ENCODE peak calls at places on chromosomes 7 and 10, in five cellular contexts. U is T-helper 17 cell, A is mucosa of descending colon, Q is mesothelial cell of epicardium, D is NAMALWA. Y is an unnamed sample.

GRCh38 chr7:44565097-44565794 is 8.5 kb downstream of the DDX56 start:
- DNase-seq in D (peak; percentile 80), U (peak; percentile 40), Q (no peak), A (peak; percentile 75), Y (peak; percentile 52)

GRCh38 chr7:48180981-48181380 is 9.7 kb downstream of the ABCA13 start:
- DNase-seq in U (no peak), D (no peak), A (no peak), Q (no peak), Y (no peak)

GRCh38 chr7:148997497-148997896 is 30.8 kb downstream of the PDIA4 start:
- DNase-seq in D (no peak), A (no peak), Q (no peak), U (no peak), Y (no peak)

GRCh38 chr10:98314577-98315284 is 46.7 kb upstream of the LOXL4 start:
- DNase-seq in Q (no peak), U (no peak), D (no peak), A (no peak), Y (no peak)

GRCh38 chr7:101362334-101363195 is at the start of gene COL26A1:
- DNase-seq in A (peak; percentile 53), U (no peak), D (no peak), Q (peak; percentile 49), Y (no peak)

GRCh38 chr10:98795467-98795866 is 348.7 kb upstream of the HPS1 start:
- DNase-seq in A (no peak), Q (no peak), U (no peak), D (no peak), Y (no peak)

GRCh38 chr7:80604436-80604835 is 34.0 kb upstream of the CD36 start:
- DNase-seq in U (no peak), A (no peak), D (no peak), Q (no peak), Y (no peak)

GRCh38 chr10:122476034-122476695 is 14.8 kb downstream of the HTRA1 start:
- DNase-seq in D (no peak), A (no peak), U (no peak), Q (no peak), Y (no peak)

GRCh38 chr7:7746419-7746818 is 28.0 kb upstream of the RPA3 start:
- DNase-seq in A (no peak), U (no peak), D (no peak), Q (no peak), Y (no peak)

GRCh38 chr10:118939216-118940007 is 90.1 kb upstream of the NANOS1 start:
- DNase-seq in D (no peak), A (no peak), U (no peak), Q (no peak), Y (no peak)

GRCh38 chr10:81248846-81249245 is 626.1 kb upstream of the NRG3 start:
- DNase-seq in D (peak; percentile 1), A (no peak), Q (no peak), U (no peak), Y (no peak)

GRCh38 chr10:485776-486572 is 203.5 kb downstream of the DIP2C start:
- DNase-seq in Q (no peak), D (no peak), U (no peak), A (no peak), Y (no peak)

GRCh38 chr10:3791974-3792633 is 7.1 kb upstream of the KLF6 start:
- DNase-seq in D (no peak), Q (no peak), A (no peak), U (no peak), Y (no peak)

GRCh38 chr7:29196191-29196590 is 1.6 kb downstream of the CHN2 start:
- DNase-seq in U (no peak), Q (no peak), D (no peak), A (no peak), Y (no peak)

GRCh38 chr7:43516581-43517342 is 66.1 kb upstream of the STK17A start:
- DNase-seq in D (no peak), A (no peak), Q (no peak), U (no peak), Y (no peak)

GRCh38 chr10:13990392-13990805 is 340.3 kb downstream of the FRMD4A start:
- DNase-seq in U (no peak), Q (no peak), D (no peak), A (no peak), Y (no peak)

GRCh38 chr10:22537810-22538209 is 176.6 kb downstream of the PIP4K2A start:
- DNase-seq in D (no peak), Q (no peak), U (no peak), A (no peak), Y (no peak)

GRCh38 chr7:138935438-138936079 is 45.6 kb downstream of the KIAA1549 start:
- DNase-seq in U (no peak), Q (no peak), A (no peak), D (no peak), Y (no peak)

GRCh38 chr7:19248681-19249080 is 103.5 kb upstream of the FERD3L start:
- DNase-seq in D (no peak), U (no peak), A (no peak), Q (no peak), Y (no peak)

GRCh38 chr7:24883632-24884013 is 96.4 kb downstream of the OSBPL3 start:
- DNase-seq in U (no peak), D (no peak), Q (no peak), A (no peak), Y (no peak)

GRCh38 chr10:8069627-8070026 is 15.1 kb downstream of the GATA3 start:
- DNase-seq in Q (no peak), U (no peak), A (no peak), D (no peak), Y (no peak)

GRCh38 chr10:58157076-58157766 is 110.5 kb downstream of the IPMK start:
- DNase-seq in U (no peak), A (no peak), D (no peak), Q (no peak), Y (no peak)

GRCh38 chr10:114925675-114926204 is 12.3 kb upstream of the TRUB1 start:
- DNase-seq in Q (no peak), D (peak; percentile 23), U (no peak), A (no peak), Y (no peak)

GRCh38 chr10:130020651-130021372 is 56.7 kb upstream of the EBF3 start:
- DNase-seq in U (no peak), A (no peak), D (no peak), Q (no peak), Y (no peak)

GRCh38 chr10:113648478-113648877 is 15.4 kb downstream of the NRAP start:
- DNase-seq in U (no peak), Q (no peak), D (no peak), A (no peak), Y (no peak)

GRCh38 chr7:108109216-108109908 is 20.8 kb downstream of the LAMB4 start:
- DNase-seq in U (no peak), Q (no peak), A (no peak), D (peak; percentile 59), Y (no peak)

GRCh38 chr10:70648427-70648826 is 23.9 kb upstream of the ADAMTS14 start:
- DNase-seq in Q (no peak), D (peak; percentile 11), A (no peak), U (no peak), Y (no peak)

GRCh38 chr10:34918060-34918840 is 103.2 kb upstream of the PARD3 start:
- DNase-seq in Q (no peak), U (no peak), D (no peak), A (no peak), Y (no peak)

GRCh38 chr10:78602201-78602917 is 466.4 kb upstream of the ZMIZ1 start:
- DNase-seq in U (no peak), A (no peak), Q (no peak), D (no peak), Y (no peak)

GRCh38 chr10:116688241-116688711 is 54.1 kb downstream of the HSPA12A start:
- DNase-seq in A (no peak), D (no peak), U (no peak), Q (no peak), Y (peak; percentile 31)

GRCh38 chr7:50206521-50207250 is 97.8 kb upstream of the IKZF1 start:
- DNase-seq in D (no peak), A (peak; percentile 65), Q (no peak), U (no peak), Y (no peak)

GRCh38 chr7:100759357-100760171 is 26.2 kb downstream of the ZAN start:
- DNase-seq in A (no peak), Q (no peak), D (no peak), U (no peak), Y (no peak)

GRCh38 chr7:4143006-4143405 is 539.1 kb upstream of the FOXK1 start:
- DNase-seq in A (no peak), D (no peak), U (no peak), Q (no peak), Y (no peak)

GRCh38 chr7:12403287-12404181 is at the start of gene VWDE:
- DNase-seq in Q (peak; percentile 33), U (peak; percentile 18), A (peak; percentile 69), D (no peak), Y (peak; percentile 55)

GRCh38 chr10:99631496-99631895 is 11.3 kb upstream of the SLC25A28 start:
- DNase-seq in D (no peak), A (no peak), Q (no peak), U (no peak), Y (no peak)

GRCh38 chr10:130363051-130363450 is 226.9 kb downstream of the GLRX3 start:
- DNase-seq in A (no peak), Q (no peak), U (no peak), D (no peak), Y (no peak)

GRCh38 chr10:87960230-87960629 is 96.8 kb downstream of the PTEN start:
- DNase-seq in A (no peak), D (no peak), Q (no peak), U (no peak), Y (no peak)

GRCh38 chr10:79446451-79447020 is 1.1 kb upstream of the ZCCHC24 start:
- DNase-seq in D (no peak), A (peak; percentile 76), Q (peak; percentile 80), U (peak; percentile 38), Y (peak; percentile 48)

GRCh38 chr10:17062493-17063487 is 66.8 kb downstream of the CUBN start:
- DNase-seq in U (no peak), A (no peak), D (no peak), Q (no peak), Y (peak; percentile 65)

Y was measured in breast epithelium.